ENCODE peak calls at places on chromosomes 13 and 19, in nine cellular contexts. M, R, G, F, X, S, Q, Z and K are unnamed samples.

GRCh38 chr19:42280761-42281174 is 11.7 kb downstream of the CIC start:
- DNase-seq in M (no peak), R (no peak), G (no peak), F (no peak), X (no peak), S (no peak), Q (peak; percentile 70), Z (peak; percentile 34), K (peak; percentile 54)

GRCh38 chr19:5628470-5628869 is 5.6 kb downstream of the SAFB start:
- DNase-seq in M (no peak), R (no peak), G (no peak), F (no peak), X (peak; percentile 7), S (no peak), Q (peak; percentile 7), Z (no peak), K (no peak)

GRCh38 chr13:113002206-113002821 is 33.3 kb downstream of the MCF2L start:
- DNase-seq in M (no peak), R (no peak), G (no peak), F (no peak), X (no peak), S (no peak), Q (no peak), Z (peak; percentile 55), K (no peak)

GRCh38 chr19:45076029-45076850 is at the start of gene ZNF296:
- DNase-seq in M (peak; percentile 33), R (no peak), G (no peak), F (peak; percentile 80), X (no peak), S (no peak), Q (peak; percentile 20), Z (peak; percentile 90), K (no peak)

GRCh38 chr19:40370997-40371801 is 18.8 kb downstream of the HIPK4 start:
- DNase-seq in M (no peak), R (no peak), G (no peak), F (no peak), X (no peak), S (no peak), Q (no peak), Z (no peak), K (no peak)

GRCh38 chr19:925912-926594 is at the start of gene ARID3A:
- DNase-seq in M (no peak), R (no peak), G (no peak), F (no peak), X (no peak), S (no peak), Q (no peak), Z (no peak), K (no peak)

GRCh38 chr13:114129649-114130062 is 2.8 kb downstream of the RASA3 start:
- DNase-seq in M (no peak), R (no peak), G (no peak), F (no peak), X (no peak), S (no peak), Q (no peak), Z (no peak), K (peak; percentile 48)

GRCh38 chr13:21674271-21675009 is 3.6 kb downstream of the FGF9 start:
- DNase-seq in M (no peak), R (no peak), G (no peak), F (peak; percentile 19), X (no peak), S (no peak), Q (no peak), Z (no peak), K (no peak)

GRCh38 chr19:39401549-39402416 is 4.9 kb upstream of the ZFP36 start:
- DNase-seq in M (no peak), R (no peak), G (peak; percentile 91), F (peak; percentile 72), X (peak; percentile 83), S (peak; percentile 46), Q (peak; percentile 74), Z (peak; percentile 96), K (peak; percentile 61)

GRCh38 chr13:77500094-77500493 is 35.4 kb upstream of the SCEL start:
- DNase-seq in M (no peak), R (no peak), G (no peak), F (no peak), X (no peak), S (no peak), Q (no peak), Z (no peak), K (no peak)

GRCh38 chr13:114140131-114140908 is 7.9 kb upstream of the RASA3 start:
- DNase-seq in M (no peak), R (no peak), G (no peak), F (peak; percentile 60), X (no peak), S (no peak), Q (no peak), Z (no peak), K (no peak)

GRCh38 chr19:1270854-1271527 is 1.9 kb downstream of the CIRBP start:
- DNase-seq in M (no peak), R (no peak), G (no peak), F (no peak), X (no peak), S (peak; percentile 57), Q (no peak), Z (no peak), K (no peak)

GRCh38 chr13:93409816-93410215 is 183.2 kb downstream of the GPC6 start:
- DNase-seq in M (no peak), R (no peak), G (no peak), F (no peak), X (no peak), S (no peak), Q (no peak), Z (no peak), K (no peak)